ENCODE peak calls at places on chromosomes 16 and 17, in nine cellular contexts. V is epithelial cell of esophagus; T is BJ; Q is fibroblast of pulmonary artery; O is heart right ventricle; X is naive thymus-derived CD4-positive, alpha-beta T cell; K is hepatocyte; I is astrocyte of the spinal cord; P is CD8-positive, alpha-beta T cell. S is an unnamed sample.

GRCh38 chr17:72370819-72371218 is 250.0 kb downstream of the SOX9 start:
- DNase-seq in V (peak), T (no peak), Q (peak), O (no peak), X (no peak), K (no peak), I (peak), P (no peak), S (no peak)

GRCh38 chr17:78779848-78780247 is 2.2 kb downstream of the CYTH1 start:
- DNase-seq in V (peak), T (no peak), Q (no peak), O (no peak), X (peak), K (no peak), I (no peak), P (no peak), S (no peak)

GRCh38 chr16:70688266-70688742 is 2.5 kb upstream of the MTSS2 start:
- DNase-seq in V (no peak), T (no peak), Q (peak), O (no peak), X (no peak), K (no peak), I (no peak), P (no peak), S (no peak)

GRCh38 chr16:6018848-6019489 is 921.4 kb upstream of the EEF2KMT start:
- DNase-seq in V (no peak), T (no peak), Q (no peak), O (no peak), X (no peak), K (peak), I (no peak), P (no peak), S (no peak)

GRCh38 chr16:84592718-84593117 is 25.2 kb downstream of the COTL1 start:
- DNase-seq in V (no peak), T (no peak), Q (no peak), O (no peak), X (no peak), K (no peak), I (no peak), P (no peak), S (no peak)

GRCh38 chr17:36938566-36939058 is 1.3 kb downstream of the LHX1 start:
- DNase-seq in V (no peak), T (no peak), Q (no peak), O (no peak), X (no peak), K (no peak), I (no peak), P (no peak), S (no peak)

GRCh38 chr17:40112191-40112590 is 9.6 kb upstream of the MSL1 start:
- DNase-seq in V (no peak), T (no peak), Q (no peak), O (no peak), X (no peak), K (no peak), I (no peak), P (no peak), S (no peak)

GRCh38 chr17:2018716-2019490 is 6.2 kb downstream of the RTN4RL1 start:
- DNase-seq in V (no peak), T (no peak), Q (no peak), O (no peak), X (no peak), K (no peak), I (no peak), P (no peak), S (no peak)

GRCh38 chr17:19311016-19311415 is 51.5 kb downstream of the B9D1 start:
- DNase-seq in V (no peak), T (no peak), Q (no peak), O (no peak), X (no peak), K (no peak), I (no peak), P (no peak), S (no peak)

DNA sequence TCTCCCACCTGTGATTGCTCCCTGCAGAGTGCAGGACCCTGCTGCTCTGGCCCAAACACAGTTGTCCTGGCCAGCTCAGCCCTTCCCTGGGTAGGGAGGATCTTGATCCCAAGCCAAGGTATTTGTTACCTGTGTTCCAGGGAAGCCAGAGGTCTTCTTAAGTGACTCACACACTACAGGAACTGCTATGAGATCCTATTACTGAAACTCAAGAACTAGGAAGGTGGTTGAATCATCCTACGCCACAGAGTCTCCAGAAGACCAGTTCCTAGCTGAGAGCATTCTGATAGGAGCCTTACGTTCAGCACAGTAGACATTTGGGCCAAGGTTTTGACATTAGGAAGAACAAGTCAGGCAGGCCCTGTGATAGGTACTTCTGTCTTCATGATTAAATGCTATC is 12.0 kb downstream of the CHST6 start:
- DNase-seq in V (peak), T (no peak), Q (no peak), O (no peak), X (no peak), K (no peak), I (peak), P (no peak), S (no peak)
- H3K4me3 ChIP-seq in V (no peak), T (no peak), Q (no peak), O (no peak), X (no peak), K (no peak), I (no peak), P (no peak), S (no peak)

DNA sequence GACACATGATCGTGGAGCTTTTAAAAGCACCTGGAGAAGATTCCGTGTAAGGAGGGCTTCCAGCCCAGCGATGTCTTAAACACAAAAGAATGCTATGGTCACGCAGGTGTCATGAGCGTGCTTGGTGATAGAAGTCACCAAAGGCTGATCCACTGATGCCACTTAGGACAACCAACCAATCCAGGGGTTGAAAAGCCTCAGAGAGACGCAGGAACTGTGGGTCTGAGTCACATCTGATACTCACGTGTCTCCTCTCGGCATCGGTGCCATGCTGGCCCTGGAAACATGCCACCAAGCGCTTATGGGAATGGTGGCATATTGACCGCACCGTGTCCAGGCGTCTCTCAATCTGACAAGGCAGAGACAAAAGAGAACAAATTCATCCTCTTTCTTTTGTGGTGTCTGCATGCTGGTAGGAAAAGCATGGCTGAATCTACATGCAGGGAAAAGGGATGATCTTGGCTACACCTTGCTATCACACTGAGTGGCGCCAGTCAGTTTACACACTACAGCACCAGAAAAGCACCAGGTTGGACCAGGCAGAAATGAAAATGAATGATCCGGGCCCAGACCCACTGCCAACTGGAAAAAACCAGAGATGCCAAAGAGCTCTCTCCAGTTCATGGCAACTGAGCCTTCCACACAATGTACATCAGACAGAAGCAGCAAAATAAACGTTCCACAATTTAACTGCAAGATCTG is 38.0 kb downstream of the ARHGAP17 start:
- DNase-seq in V (no peak), T (no peak), Q (no peak), O (no peak), X (no peak), K (no peak), I (no peak), P (no peak), S (no peak)
- H3K4me3 ChIP-seq in V (no peak), T (no peak), Q (no peak), O (no peak), X (no peak), K (no peak), I (no peak), P (no peak), S (no peak)

DNA sequence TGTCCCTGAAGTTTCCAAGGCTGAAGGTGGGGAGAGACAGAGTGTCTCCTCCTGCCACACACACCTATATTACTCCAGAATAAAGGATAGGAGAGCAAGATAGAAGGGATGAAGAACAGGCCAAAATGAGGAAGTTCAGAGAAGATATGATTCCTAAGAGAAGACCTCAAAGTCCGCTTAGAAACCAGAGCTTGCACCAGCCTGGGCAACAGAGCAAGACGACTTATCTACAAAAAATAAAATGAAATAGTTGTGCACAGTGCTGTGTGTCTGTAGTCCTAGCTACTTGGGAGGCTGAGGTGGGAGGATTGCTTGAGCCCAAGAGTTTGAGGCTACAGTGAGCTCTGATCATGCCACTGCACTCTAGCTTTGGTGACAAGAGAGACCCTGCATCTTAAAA is 128.2 kb downstream of the HS3ST3B1 start:
- DNase-seq in V (no peak), T (no peak), Q (no peak), O (no peak), X (no peak), K (no peak), I (no peak), P (no peak), S (no peak)
- H3K4me3 ChIP-seq in V (no peak), T (no peak), Q (no peak), O (no peak), X (peak), K (no peak), I (no peak), P (peak), S (no peak)

GRCh38 chr16:10561425-10561824 is 19.0 kb downstream of the EMP2 start:
- DNase-seq in V (no peak), T (no peak), Q (no peak), O (no peak), X (no peak), K (no peak), I (no peak), P (no peak), S (no peak)

GRCh38 chr16:10558305-10558704 is 22.1 kb downstream of the EMP2 start:
- DNase-seq in V (no peak), T (no peak), Q (no peak), O (no peak), X (no peak), K (no peak), I (peak), P (no peak), S (no peak)

GRCh38 chr16:10561001-10561400 is 19.4 kb downstream of the EMP2 start:
- DNase-seq in V (no peak), T (no peak), Q (no peak), O (no peak), X (no peak), K (no peak), I (no peak), P (no peak), S (no peak)

GRCh38 chr16:10557750-10558149 is 22.6 kb downstream of the EMP2 start:
- DNase-seq in V (no peak), T (no peak), Q (no peak), O (no peak), X (no peak), K (no peak), I (no peak), P (no peak), S (no peak)

GRCh38 chr16:10558746-10559641 is 21.4 kb downstream of the EMP2 start:
- DNase-seq in V (no peak), T (peak), Q (peak), O (peak), X (no peak), K (no peak), I (peak), P (no peak), S (no peak)
- H3K4me3 ChIP-seq in V (no peak), T (peak), Q (no peak), O (peak), X (no peak), K (no peak), I (no peak), P (no peak), S (no peak)

GRCh38 chr16:13956635-13957196 is 36.8 kb downstream of the ERCC4 start:
- DNase-seq in V (no peak), T (no peak), Q (no peak), O (no peak), X (no peak), K (no peak), I (no peak), P (no peak), S (no peak)

GRCh38 chr16:13945734-13946490 is 26.0 kb downstream of the ERCC4 start:
- DNase-seq in V (no peak), T (no peak), Q (no peak), O (no peak), X (no peak), K (peak), I (no peak), P (no peak), S (no peak)

GRCh38 chr16:13953501-13953900 is 33.5 kb downstream of the ERCC4 start:
- DNase-seq in V (no peak), T (no peak), Q (no peak), O (no peak), X (no peak), K (no peak), I (no peak), P (no peak), S (no peak)

GRCh38 chr16:13950821-13951547 is 31.0 kb downstream of the ERCC4 start:
- DNase-seq in V (no peak), T (no peak), Q (no peak), O (no peak), X (no peak), K (no peak), I (no peak), P (no peak), S (no peak)
- H3K4me3 ChIP-seq in V (no peak), T (no peak), Q (no peak), O (no peak), X (no peak), K (no peak), I (no peak), P (no peak), S (no peak)